ENCODE peak calls at places on chromosomes 4 and X, in eight cellular contexts. S is uterus, C is right lobe of liver, D is brain microvascular endothelial cell, V is AG10803, U is GM06990, J is ovary, N is SJCRH30. Y is an unnamed sample.

GRCh38 chr4:78876568-78877320 is 62.5 kb downstream of the PAQR3 start:
- DNase-seq in S (no peak), C (no peak), D (no peak), V (peak), U (no peak), J (no peak), N (no peak), Y (no peak)

GRCh38 chr4:111662496-111662895 is 482.8 kb upstream of the FAM241A start:
- DNase-seq in S (no peak), C (no peak), D (no peak), V (no peak), U (no peak), J (no peak), N (no peak), Y (no peak)

GRCh38 chrX:118254611-118255010 is 91.3 kb upstream of the WDR44 start:
- DNase-seq in S (peak), C (no peak), D (peak), V (peak), U (no peak), J (peak), N (peak), Y (no peak)

GRCh38 chr4:173547889-173548288 is 17.9 kb upstream of the HAND2 start:
- DNase-seq in S (no peak), C (no peak), D (no peak), V (no peak), U (no peak), J (peak), N (peak), Y (no peak)

GRCh38 chr4:21882050-21882839 is 66.3 kb downstream of the KCNIP4 start:
- DNase-seq in S (no peak), C (no peak), D (peak), V (no peak), U (no peak), J (no peak), N (no peak), Y (no peak)

GRCh38 chrX:39983715-39984114 is 114.0 kb downstream of the BCOR start:
- DNase-seq in S (no peak), C (no peak), D (no peak), V (peak), U (no peak), J (no peak), N (peak), Y (no peak)

GRCh38 chr4:158681630-158682029 is 9.5 kb downstream of the ETFDH start:
- DNase-seq in S (no peak), C (no peak), D (no peak), V (no peak), U (no peak), J (no peak), N (no peak), Y (no peak)

GRCh38 chr4:7798215-7798995 is 141.3 kb downstream of the AFAP1 start:
- DNase-seq in S (no peak), C (no peak), D (peak), V (no peak), U (no peak), J (no peak), N (no peak), Y (no peak)

GRCh38 chr4:121185960-121186359 is 21.8 kb upstream of the TNIP3 start:
- DNase-seq in S (no peak), C (no peak), D (no peak), V (no peak), U (peak), J (no peak), N (no peak), Y (no peak)

GRCh38 chr4:108890491-108890890 is 127.6 kb upstream of the ETNPPL start:
- DNase-seq in S (no peak), C (no peak), D (no peak), V (no peak), U (no peak), J (no peak), N (no peak), Y (no peak)

GRCh38 chrX:2902841-2903240 is 26.3 kb downstream of the ARSD start:
- DNase-seq in S (no peak), C (no peak), D (no peak), V (no peak), U (no peak), J (no peak), N (no peak), Y (no peak)

GRCh38 chr4:10105421-10105820 is 11.2 kb downstream of the WDR1 start:
- DNase-seq in S (no peak), C (no peak), D (no peak), V (peak), U (no peak), J (no peak), N (no peak), Y (no peak)

GRCh38 chrX:71160475-71160874 is 15.8 kb downstream of the NLGN3 start:
- DNase-seq in S (no peak), C (no peak), D (no peak), V (no peak), U (no peak), J (no peak), N (peak), Y (no peak)

GRCh38 chr4:986949-987688 is at the start of gene IDUA:
- DNase-seq in S (peak), C (peak), D (peak), V (peak), U (peak), J (peak), N (peak), Y (no peak)

GRCh38 chrX:140050906-140051305 is 85.6 kb upstream of the CXorf66 start:
- DNase-seq in S (no peak), C (no peak), D (no peak), V (peak), U (no peak), J (no peak), N (peak), Y (no peak)

GRCh38 chrX:16114640-16115039 is 8.7 kb upstream of the GRPR start:
- DNase-seq in S (no peak), C (no peak), D (peak), V (peak), U (peak), J (no peak), N (peak), Y (peak)

GRCh38 chr4:118410143-118410542 is 57.3 kb upstream of the PRSS12 start:
- DNase-seq in S (no peak), C (no peak), D (peak), V (peak), U (no peak), J (no peak), N (no peak), Y (peak)

GRCh38 chr4:83889802-83890201 is 353.9 kb downstream of the GPAT3 start:
- DNase-seq in S (no peak), C (no peak), D (peak), V (peak), U (no peak), J (no peak), N (no peak), Y (peak)

GRCh38 chrX:123975180-123975579 is 13.7 kb downstream of the STAG2 start:
- DNase-seq in S (no peak), C (no peak), D (no peak), V (peak), U (no peak), J (no peak), N (no peak), Y (no peak)

GRCh38 chr4:165440415-165440882 is 61.6 kb downstream of the CPE start:
- DNase-seq in S (no peak), C (no peak), D (peak), V (peak), U (no peak), J (no peak), N (peak), Y (no peak)

GRCh38 chrX:74458738-74459137 is 37.4 kb downstream of the SLC16A2 start:
- DNase-seq in S (no peak), C (no peak), D (peak), V (peak), U (no peak), J (no peak), N (peak), Y (peak)

GRCh38 chrX:5683996-5684395 is 544.7 kb downstream of the NLGN4X start:
- DNase-seq in S (no peak), C (no peak), D (no peak), V (peak), U (no peak), J (no peak), N (no peak), Y (no peak)

GRCh38 chr4:163072222-163072621 is 94.5 kb downstream of the NAF1 start:
- DNase-seq in S (no peak), C (no peak), D (peak), V (no peak), U (no peak), J (no peak), N (no peak), Y (no peak)

GRCh38 chrX:103330601-103331397 is 760 bp downstream of the TCEAL7 start:
- DNase-seq in S (peak), C (no peak), D (no peak), V (no peak), U (no peak), J (peak), N (no peak), Y (no peak)

GRCh38 chr4:1910643-1911042 is 39.5 kb downstream of the NSD2 start:
- DNase-seq in S (no peak), C (no peak), D (peak), V (peak), U (no peak), J (no peak), N (peak), Y (peak)

GRCh38 chr4:61443813-61444510 is 243.8 kb downstream of the ADGRL3 start:
- DNase-seq in S (no peak), C (no peak), D (peak), V (peak), U (no peak), J (no peak), N (no peak), Y (no peak)

GRCh38 chrX:47316276-47317025 is 53.9 kb upstream of the ZNF157 start:
- DNase-seq in S (no peak), C (no peak), D (peak), V (no peak), U (no peak), J (no peak), N (no peak), Y (no peak)

GRCh38 chr4:134624365-134624764 is 422.8 kb upstream of the PABPC4L start:
- DNase-seq in S (no peak), C (no peak), D (no peak), V (no peak), U (no peak), J (no peak), N (no peak), Y (no peak)

GRCh38 chrX:9064694-9065093 is 30.8 kb upstream of the FAM9B start:
- DNase-seq in S (no peak), C (no peak), D (no peak), V (no peak), U (no peak), J (no peak), N (no peak), Y (no peak)

GRCh38 chr4:93394488-93395185 is 433.9 kb upstream of the ATOH1 start:
- DNase-seq in S (no peak), C (no peak), D (peak), V (no peak), U (no peak), J (no peak), N (no peak), Y (no peak)

GRCh38 chrX:119672252-119672825 is 20.6 kb downstream of the SEPTIN6 start:
- DNase-seq in S (no peak), C (no peak), D (no peak), V (no peak), U (no peak), J (no peak), N (peak), Y (no peak)

GRCh38 chrX:135434258-135435138 is 12.8 kb downstream of the SMIM10L2A start:
- DNase-seq in S (no peak), C (no peak), D (no peak), V (no peak), U (no peak), J (no peak), N (no peak), Y (no peak)

GRCh38 chrX:40734956-40735317 is 405 bp downstream of the MED14 start:
- DNase-seq in S (peak), C (no peak), D (no peak), V (peak), U (no peak), J (no peak), N (peak), Y (no peak)

GRCh38 chrX:153829799-153830631 is at the start of gene PDZD4:
- DNase-seq in S (no peak), C (no peak), D (no peak), V (no peak), U (no peak), J (no peak), N (peak), Y (no peak)
- H3K4me3 ChIP-seq in S (peak), C (peak), D (no peak), V (no peak), U (no peak), J (peak), N (peak), Y (no peak)

DNA sequence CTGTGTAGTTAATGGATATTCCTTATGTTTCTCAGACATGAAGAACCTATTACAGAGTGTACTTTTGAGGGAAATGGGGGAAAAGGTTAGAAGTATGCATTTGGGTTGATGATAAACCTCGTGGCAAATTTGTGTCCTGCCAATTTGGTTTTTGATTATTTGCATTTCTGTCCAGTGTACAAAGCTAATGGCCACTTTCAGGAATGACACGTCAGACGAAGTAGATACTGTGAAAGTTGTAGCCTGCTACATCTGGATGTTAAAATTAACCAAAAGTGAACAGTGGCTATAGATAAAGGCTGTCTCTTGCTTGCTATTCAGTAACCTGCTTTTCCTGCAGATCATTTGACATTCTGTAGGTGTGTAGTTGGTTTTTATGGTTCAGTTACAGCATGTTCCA is 1.0 kb downstream of the PRDX4 start:
- DNase-seq in S (no peak), C (no peak), D (no peak), V (no peak), U (no peak), J (no peak), N (no peak), Y (no peak)
- H3K4me3 ChIP-seq in S (peak), C (peak), D (peak), V (peak), U (peak), J (peak), N (peak), Y (peak)

DNA sequence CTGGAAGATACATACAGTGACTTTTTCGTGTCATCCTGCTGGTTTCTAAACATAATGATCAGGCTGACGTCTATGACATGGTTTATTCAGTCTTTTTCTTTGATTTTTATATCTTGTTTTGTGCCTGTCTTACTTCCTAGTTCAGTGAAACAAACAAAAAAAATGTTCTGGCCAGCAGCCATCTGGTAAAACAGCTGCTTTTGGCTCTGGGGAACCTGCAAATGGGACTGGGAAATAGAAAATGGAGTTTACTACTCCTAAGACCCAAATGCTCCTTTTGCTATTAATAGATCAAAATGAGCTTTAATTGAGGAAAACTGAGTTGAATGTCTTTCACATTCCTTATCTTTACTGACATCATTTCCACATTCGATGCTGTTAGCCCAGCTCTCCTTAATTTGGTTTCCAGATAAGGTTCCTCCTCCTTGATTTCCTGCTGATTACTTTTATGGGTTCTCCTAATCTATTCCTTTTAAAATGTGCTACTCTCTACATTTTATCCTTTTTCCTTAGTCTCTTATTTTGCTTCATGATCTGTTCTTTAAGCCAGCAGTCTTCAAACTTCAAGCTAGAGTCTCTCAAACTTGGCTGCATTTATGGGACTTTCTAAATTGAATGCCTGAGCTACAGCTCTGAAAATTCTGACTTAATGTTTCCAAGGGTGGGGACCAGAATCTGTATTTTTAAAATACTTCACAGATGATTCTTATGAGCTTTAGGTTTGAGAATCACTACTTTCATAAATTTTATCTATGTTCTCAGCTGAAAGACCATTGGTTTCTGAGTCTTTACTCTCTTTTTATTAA is 499.5 kb downstream of the ANKRD50 start:
- DNase-seq in S (peak), C (no peak), D (peak), V (peak), U (no peak), J (no peak), N (peak), Y (no peak)
- H3K4me3 ChIP-seq in S (no peak), C (no peak), D (no peak), V (no peak), U (no peak), J (no peak), N (no peak), Y (no peak)

GRCh38 chr4:2938906-2939305 is 24.3 kb downstream of the NOP14 start:
- DNase-seq in S (no peak), C (peak), D (no peak), V (no peak), U (no peak), J (no peak), N (no peak), Y (no peak)

GRCh38 chr4:2936773-2937145 is 26.4 kb downstream of the NOP14 start:
- DNase-seq in S (no peak), C (peak), D (peak), V (peak), U (peak), J (no peak), N (no peak), Y (no peak)

GRCh38 chr4:2937986-2938385 is 25.2 kb downstream of the NOP14 start:
- DNase-seq in S (no peak), C (peak), D (no peak), V (no peak), U (no peak), J (peak), N (no peak), Y (no peak)

GRCh38 chr4:2935762-2936743 is 27.2 kb downstream of the NOP14 start:
- DNase-seq in S (no peak), C (peak), D (peak), V (no peak), U (peak), J (no peak), N (no peak), Y (no peak)

GRCh38 chr4:2937146-2937857 is 25.9 kb downstream of the NOP14 start:
- DNase-seq in S (no peak), C (peak), D (peak), V (no peak), U (peak), J (peak), N (no peak), Y (no peak)
- H3K4me3 ChIP-seq in S (no peak), C (no peak), D (no peak), V (no peak), U (peak), J (no peak), N (no peak), Y (no peak)

GRCh38 chr4:53895137-53895536 is 169.3 kb downstream of the CHIC2 start:
- DNase-seq in S (no peak), C (no peak), D (no peak), V (no peak), U (no peak), J (no peak), N (peak), Y (no peak)

GRCh38 chr4:53886090-53886489 is 178.3 kb downstream of the CHIC2 start:
- DNase-seq in S (no peak), C (no peak), D (no peak), V (no peak), U (no peak), J (no peak), N (peak), Y (no peak)

GRCh38 chr4:53885668-53886067 is 178.7 kb downstream of the CHIC2 start:
- DNase-seq in S (no peak), C (no peak), D (no peak), V (no peak), U (no peak), J (no peak), N (no peak), Y (no peak)

DNA sequence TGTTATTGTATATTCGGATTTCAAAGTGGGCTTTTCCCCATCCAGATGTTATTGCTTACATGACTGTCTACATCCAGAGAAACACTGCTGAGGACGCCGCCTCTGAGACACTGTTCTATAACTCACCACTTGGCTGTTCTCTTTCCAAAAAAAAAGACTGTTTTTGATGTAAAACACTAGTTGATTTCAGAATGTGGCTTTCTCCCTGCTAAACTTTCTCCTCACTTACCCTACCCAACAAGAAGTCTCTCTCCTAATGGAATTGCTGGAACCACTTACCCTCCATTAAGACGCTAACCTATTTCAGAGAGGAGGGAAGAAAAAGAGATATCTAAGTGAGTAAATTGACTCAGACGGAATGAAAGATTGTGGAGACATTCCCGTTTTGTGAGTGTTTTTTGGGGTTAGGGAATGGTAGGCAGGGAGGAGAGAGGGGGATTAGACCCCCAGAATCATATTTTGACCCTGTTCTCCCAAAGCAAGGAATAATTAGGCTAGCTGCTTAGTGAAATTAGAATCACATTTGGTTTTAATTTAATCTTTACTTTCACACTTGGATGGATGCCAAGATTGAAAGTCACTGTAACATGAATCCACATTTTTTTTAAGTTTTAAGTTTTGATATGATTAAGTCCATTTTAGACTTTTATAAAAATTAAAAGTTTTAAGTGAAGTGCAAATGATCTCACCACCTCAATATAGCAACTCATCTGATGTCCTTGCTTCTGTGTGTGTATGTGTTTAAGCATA is 174.9 kb downstream of the CHIC2 start:
- DNase-seq in S (no peak), C (no peak), D (no peak), V (no peak), U (no peak), J (no peak), N (no peak), Y (no peak)
- H3K4me3 ChIP-seq in S (no peak), C (no peak), D (no peak), V (no peak), U (no peak), J (no peak), N (no peak), Y (no peak)

GRCh38 chr4:87933337-87933736 is 42.2 kb upstream of the SPP1 start:
- DNase-seq in S (no peak), C (no peak), D (no peak), V (no peak), U (no peak), J (no peak), N (no peak), Y (no peak)
- H3K4me3 ChIP-seq in S (no peak), C (no peak), D (no peak), V (no peak), U (no peak), J (no peak), N (no peak), Y (no peak)